ENCODE peak calls at places on chromosomes 16 and 17, in seven cellular contexts. B is esophagus muscularis mucosa, W is HCT116, T is stomach, Y is spleen, U is Panc1, I is breast epithelium. G is an unnamed sample.

GRCh38 chr17:30316736-30317135 is 17.1 kb downstream of the TMIGD1 start:
- DNase-seq in U (no peak), B (no peak), Y (no peak), W (no peak), I (no peak), T (no peak), G (peak)

GRCh38 chr16:71409038-71409775 is 32.6 kb downstream of the TLE7 start:
- DNase-seq in B (no peak), T (no peak), W (no peak), U (no peak), I (no peak), Y (no peak), G (no peak)

GRCh38 chr17:45230787-45231480 is 9.2 kb downstream of the FMNL1 start:
- DNase-seq in T (no peak), B (no peak), I (no peak), W (no peak), Y (peak), U (no peak), G (no peak)

GRCh38 chr17:45775576-45776011 is 8.5 kb upstream of the CRHR1 start:
- DNase-seq in Y (no peak), T (peak), I (no peak), B (no peak), W (no peak), U (no peak), G (no peak)

GRCh38 chr16:58243528-58244004 is 45.7 kb upstream of the CSNK2A2 start:
- DNase-seq in U (no peak), W (no peak), Y (no peak), T (no peak), I (no peak), B (no peak), G (no peak)

GRCh38 chr17:68054296-68054900 is 18.9 kb downstream of the KPNA2 start:
- DNase-seq in Y (no peak), W (no peak), I (no peak), T (peak), U (no peak), B (no peak), G (no peak)

GRCh38 chr17:10802487-10803284 is 1.2 kb downstream of the TMEM238L start:
- DNase-seq in B (no peak), Y (no peak), I (no peak), U (no peak), T (peak), W (no peak), G (no peak)

GRCh38 chr17:351875-352420 is 659 bp downstream of the RPH3AL start:
- DNase-seq in U (no peak), I (no peak), W (no peak), Y (peak), T (no peak), B (no peak), G (no peak)

GRCh38 chr17:17849863-17850373 is 13.1 kb upstream of the SREBF1 start:
- DNase-seq in Y (peak), T (peak), W (no peak), B (no peak), I (no peak), U (no peak), G (no peak)

GRCh38 chr16:51814617-51815016 is 663.5 kb upstream of the SALL1 start:
- DNase-seq in W (no peak), U (no peak), Y (no peak), B (no peak), I (no peak), T (no peak), G (no peak)

GRCh38 chr16:53041196-53041977 is 11.3 kb downstream of the CHD9NB start:
- DNase-seq in I (peak), T (peak), U (no peak), W (no peak), Y (no peak), B (no peak), G (peak)

GRCh38 chr17:59490259-59490658 is 75.2 kb upstream of the DHX40 start:
- DNase-seq in Y (no peak), T (no peak), I (no peak), U (no peak), W (no peak), B (peak), G (no peak)

GRCh38 chr17:1232331-1232730 is 37.9 kb upstream of the BHLHA9 start:
- DNase-seq in T (no peak), U (no peak), W (no peak), B (no peak), Y (no peak), I (no peak), G (no peak)

GRCh38 chr16:48173877-48174276 is 18.1 kb upstream of the ABCC12 start:
- DNase-seq in B (no peak), T (no peak), I (no peak), Y (no peak), W (no peak), U (no peak), G (no peak)

GRCh38 chr17:27475070-27475673 is 18.9 kb downstream of the KSR1 start:
- DNase-seq in U (no peak), B (no peak), I (no peak), Y (no peak), W (no peak), T (no peak), G (no peak)

GRCh38 chr17:75476274-75476673 is 19.8 kb downstream of the TMEM94 start:
- DNase-seq in T (no peak), Y (no peak), U (no peak), W (no peak), B (no peak), I (no peak), G (no peak)

GRCh38 chr16:12426122-12426521 is 377.6 kb downstream of the CPPED1 start:
- DNase-seq in I (no peak), W (no peak), B (no peak), T (no peak), Y (no peak), U (no peak), G (no peak)

GRCh38 chr17:75641343-75641742 is 8.1 kb downstream of the SMIM5 start:
- DNase-seq in I (no peak), B (no peak), T (no peak), W (no peak), U (no peak), Y (no peak), G (no peak)

GRCh38 chr17:45405250-45406086 is 27.2 kb downstream of the ARHGAP27 start:
- DNase-seq in U (no peak), B (no peak), Y (peak), W (no peak), I (no peak), T (no peak), G (no peak)

GRCh38 chr17:27376637-27377547 is 79.4 kb upstream of the KSR1 start:
- DNase-seq in I (no peak), Y (no peak), W (peak), B (no peak), U (peak), T (no peak), G (no peak)

GRCh38 chr16:13453938-13454553 is 465.9 kb upstream of the ERCC4 start:
- DNase-seq in B (no peak), W (peak), T (peak), Y (no peak), U (no peak), I (no peak), G (peak)

GRCh38 chr16:78596348-78596995 is 497.0 kb downstream of the WWOX start:
- DNase-seq in U (no peak), B (no peak), Y (no peak), W (no peak), T (no peak), I (no peak), G (no peak)

GRCh38 chr16:46947900-46948547 is 25.4 kb downstream of the DNAJA2 start:
- DNase-seq in Y (peak), W (peak), U (no peak), B (no peak), T (peak), I (no peak), G (peak)

GRCh38 chr17:12415031-12415430 is 250.7 kb upstream of the MYOCD start:
- DNase-seq in Y (no peak), T (no peak), B (no peak), I (no peak), U (no peak), W (no peak), G (no peak)

GRCh38 chr16:30335598-30336474 is 19.3 kb downstream of the CD2BP2 start:
- DNase-seq in U (no peak), Y (peak), W (no peak), T (no peak), B (peak), I (no peak), G (no peak)

GRCh38 chr16:55035037-55035436 is 104.4 kb downstream of the IRX5 start:
- DNase-seq in Y (peak), T (peak), I (no peak), W (peak), U (no peak), B (no peak), G (no peak)

GRCh38 chr17:44628234-44629188 is 27.8 kb upstream of the MEIOC start:
- DNase-seq in U (no peak), B (no peak), T (no peak), Y (peak), I (no peak), W (no peak), G (no peak)

GRCh38 chr16:22092143-22092933 is at the start of gene VWA3A:
- DNase-seq in U (no peak), I (no peak), B (peak), Y (no peak), T (no peak), W (no peak), G (no peak)
- H3K4me3 ChIP-seq in U (no peak), I (no peak), B (no peak), Y (no peak), T (no peak), W (no peak), G (no peak)

GRCh38 chr17:71247455-71248015 is 873.3 kb upstream of the SOX9 start:
- DNase-seq in B (no peak), W (no peak), U (no peak), I (no peak), T (no peak), Y (no peak), G (no peak)
- TF ChIP-seq POLR2AphosphoS5 in B (no peak), W (no peak), U (no peak), I (no peak), T (no peak), Y (no peak), G (no peak)

GRCh38 chr16:24745791-24746190 is 16.3 kb downstream of the TNRC6A start:
- DNase-seq in W (no peak), T (no peak), I (no peak), Y (no peak), B (no peak), U (no peak), G (peak)

GRCh38 chr16:24748242-24748641 is 18.8 kb downstream of the TNRC6A start:
- DNase-seq in W (no peak), B (no peak), Y (no peak), U (peak), I (no peak), T (no peak), G (peak)

GRCh38 chr16:24741862-24742261 is 12.4 kb downstream of the TNRC6A start:
- DNase-seq in U (no peak), B (no peak), T (no peak), Y (no peak), W (no peak), I (no peak), G (no peak)

GRCh38 chr16:24747425-24747824 is 18.0 kb downstream of the TNRC6A start:
- DNase-seq in B (no peak), Y (no peak), U (no peak), T (no peak), I (no peak), W (no peak), G (no peak)
- H3K27ac ChIP-seq in B (peak), Y (no peak), U (no peak), T (no peak), I (peak), W (no peak), G (peak)

GRCh38 chr17:77842906-77843249 is 115.6 kb upstream of the TNRC6C start:
- DNase-seq in W (no peak), B (no peak), I (no peak), U (no peak), T (no peak), Y (peak), G (no peak)

GRCh38 chr17:77840576-77841160 is 117.8 kb upstream of the TNRC6C start:
- DNase-seq in I (peak), W (no peak), B (no peak), T (no peak), U (no peak), Y (peak), G (no peak)

GRCh38 chr17:77842148-77842905 is 116.2 kb upstream of the TNRC6C start:
- DNase-seq in T (no peak), Y (peak), U (no peak), W (no peak), I (no peak), B (no peak), G (no peak)

GRCh38 chr17:77840156-77840555 is 118.3 kb upstream of the TNRC6C start:
- DNase-seq in U (no peak), B (no peak), W (no peak), Y (peak), I (peak), T (no peak), G (no peak)

DNA sequence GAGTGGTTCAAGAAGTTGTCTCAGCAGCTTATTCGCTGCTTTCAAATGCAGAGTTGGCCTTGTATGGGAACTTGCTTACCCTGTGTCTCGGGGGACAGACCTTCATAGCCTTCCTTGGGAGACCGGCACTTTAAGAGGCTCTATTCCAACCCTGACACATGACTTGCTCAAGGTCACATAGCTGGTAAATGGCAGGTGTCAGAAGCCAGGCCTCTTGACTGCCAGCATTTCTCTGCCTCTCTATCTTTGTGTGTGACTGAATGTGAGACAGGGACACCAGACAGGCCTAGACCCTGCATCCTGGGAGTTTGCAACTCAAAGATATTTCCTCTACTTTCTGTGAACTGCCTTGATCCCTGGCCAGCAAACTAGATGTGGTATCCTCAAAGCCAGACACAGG is 116.8 kb upstream of the TNRC6C start:
- DNase-seq in U (no peak), B (no peak), I (no peak), W (no peak), Y (no peak), T (no peak), G (no peak)
- H3K4me3 ChIP-seq in U (no peak), B (no peak), I (no peak), W (no peak), Y (no peak), T (no peak), G (no peak)

GRCh38 chr17:39980402-39981206 is at the start of gene PSMD3:
- DNase-seq in U (peak), Y (peak), T (peak), B (peak), I (peak), W (peak), G (peak)

GRCh38 chr17:39981207-39982068 is 831 bp downstream of the PSMD3 start:
- DNase-seq in W (no peak), T (no peak), B (no peak), U (no peak), I (no peak), Y (no peak), G (peak)

GRCh38 chr17:39982069-39982371 is 1.4 kb downstream of the PSMD3 start:
- DNase-seq in Y (no peak), I (no peak), U (no peak), T (no peak), B (no peak), W (no peak), G (no peak)

GRCh38 chr17:39979021-39979660 is 1.5 kb upstream of the PSMD3 start:
- DNase-seq in Y (no peak), T (no peak), U (no peak), W (no peak), I (no peak), B (no peak), G (no peak)

GRCh38 chr17:39979865-39980401 is 674 bp upstream of the PSMD3 start:
- DNase-seq in W (no peak), U (peak), T (no peak), Y (no peak), I (no peak), B (no peak), G (peak)
- TF ChIP-seq POLR2AphosphoS5 in W (no peak), U (no peak), T (no peak), Y (no peak), I (no peak), B (no peak), G (no peak)

GRCh38 chr17:83034525-83034924 is 44.9 kb upstream of the METRNL start:
- DNase-seq in B (no peak), I (no peak), W (no peak), U (no peak), Y (no peak), T (no peak), G (no peak)

GRCh38 chr17:83036666-83037065 is 42.7 kb upstream of the METRNL start:
- DNase-seq in Y (peak), U (no peak), I (no peak), T (no peak), W (no peak), B (no peak), G (no peak)

GRCh38 chr17:83037084-83037950 is 42.1 kb upstream of the METRNL start:
- DNase-seq in T (no peak), U (no peak), B (no peak), I (no peak), Y (peak), W (no peak), G (no peak)

GRCh38 chr17:83035722-83036121 is 43.7 kb upstream of the METRNL start:
- DNase-seq in W (no peak), Y (peak), U (no peak), T (no peak), B (no peak), I (no peak), G (no peak)

GRCh38 chr17:83036193-83036592 is 43.2 kb upstream of the METRNL start:
- DNase-seq in B (no peak), U (no peak), W (no peak), Y (no peak), I (no peak), T (no peak), G (no peak)
- H3K27ac ChIP-seq in B (no peak), U (no peak), W (no peak), Y (no peak), I (no peak), T (no peak), G (no peak)

GRCh38 chr16:68088130-68088972 is 3.2 kb downstream of the NFATC3 start:
- DNase-seq in T (no peak), B (no peak), W (no peak), I (no peak), U (no peak), Y (no peak), G (no peak)
- H3K4me3 ChIP-seq in T (no peak), B (no peak), W (no peak), I (no peak), U (no peak), Y (no peak), G (no peak)

GRCh38 chr17:7844292-7845154 is 10.3 kb upstream of the TMEM88 start:
- DNase-seq in T (peak), Y (peak), U (peak), I (peak), W (peak), B (peak), G (peak)
- TF ChIP-seq POLR2AphosphoS5 in T (peak), Y (peak), U (peak), I (peak), W (peak), B (peak), G (peak)

G was measured in HL-60.